ENCODE peak calls at places on chromosomes 16 and 17, in seven cellular contexts. D is dorsolateral prefrontal cortex, K is type B pancreatic cell, A is ureter, N is uterus, F is midbrain, V is GM03348. E is an unnamed sample.

GRCh38 chr17:16215002-16215272 is 397 bp downstream of the NCOR1 start:
- DNase-seq in D (peak; percentile 55), K (peak; percentile 77), A (peak; percentile 63), N (no peak), F (no peak), V (peak; percentile 66), E (peak; percentile 42)

GRCh38 chr17:7842380-7842949 is 8.4 kb downstream of the KDM6B start:
- DNase-seq in D (peak; percentile 89), K (no peak), A (no peak), N (peak; percentile 78), F (no peak), V (peak; percentile 72), E (no peak)

GRCh38 chr16:23711785-23712184 is 1.2 kb downstream of the ERN2 start:
- DNase-seq in D (no peak), K (no peak), A (peak; percentile 74), N (no peak), F (no peak), V (no peak), E (no peak)

GRCh38 chr16:64012166-64012565 is 1109.7 kb downstream of the CDH11 start:
- DNase-seq in D (no peak), K (no peak), A (no peak), N (no peak), F (no peak), V (peak; percentile 5), E (no peak)

GRCh38 chr17:68011199-68011665 is 15.0 kb upstream of the C17orf58 start:
- DNase-seq in D (no peak), K (no peak), A (no peak), N (peak; percentile 36), F (peak; percentile 25), V (peak; percentile 57), E (peak; percentile 16)

GRCh38 chr17:28904800-28905199 is 1.9 kb upstream of the DHRS13 start:
- DNase-seq in D (no peak), K (no peak), A (no peak), N (no peak), F (no peak), V (no peak), E (no peak)

GRCh38 chr17:27526603-27527002 is 70.4 kb downstream of the KSR1 start:
- DNase-seq in D (no peak), K (no peak), A (peak; percentile 69), N (no peak), F (peak; percentile 19), V (peak; percentile 62), E (no peak)

GRCh38 chr17:19531780-19532501 is 1.7 kb upstream of the SLC47A1 start:
- DNase-seq in D (no peak), K (no peak), A (no peak), N (no peak), F (no peak), V (no peak), E (no peak)

GRCh38 chr16:53089434-53090270 is 34.9 kb downstream of the CHD9 start:
- DNase-seq in D (no peak), K (no peak), A (no peak), N (peak; percentile 50), F (peak; percentile 69), V (no peak), E (peak; percentile 55)

GRCh38 chr17:67390646-67391480 is 13.8 kb downstream of the PITPNC1 start:
- DNase-seq in D (no peak), K (no peak), A (peak; percentile 67), N (no peak), F (peak; percentile 57), V (peak; percentile 50), E (peak; percentile 21)

GRCh38 chr17:56597495-56597990 is 4.0 kb downstream of the NOG start:
- DNase-seq in D (no peak), K (peak; percentile 74), A (no peak), N (no peak), F (no peak), V (peak; percentile 44), E (no peak)

GRCh38 chr17:1122681-1123396 is 56.9 kb downstream of the ABR start:
- DNase-seq in D (peak; percentile 74), K (no peak), A (peak; percentile 90), N (peak; percentile 90), F (peak; percentile 77), V (peak; percentile 90), E (peak; percentile 81)

GRCh38 chr16:12626411-12626810 is 177.3 kb downstream of the CPPED1 start:
- DNase-seq in D (no peak), K (no peak), A (no peak), N (no peak), F (no peak), V (no peak), E (no peak)

E was measured in cerebellar cortex.